ENCODE peak calls at places on chromosomes 16 and 17, in four cellular contexts. N, U, Y and E are unnamed samples.

GRCh38 chr16:73996624-73997339 is 299.8 kb upstream of the PSMD7 start:
- DNase-seq in N (no peak), U (no peak), Y (no peak), E (no peak)

GRCh38 chr17:81488276-81488860 is 24.2 kb downstream of the ACTG1 start:
- DNase-seq in Y (peak), U (no peak), N (no peak), E (no peak)

GRCh38 chr17:57966875-57967274 is 11.7 kb upstream of the CUEDC1 start:
- DNase-seq in U (no peak), N (no peak), Y (no peak), E (no peak)

GRCh38 chr16:87318158-87318644 is 1.0 kb upstream of the C16orf95 start:
- DNase-seq in U (no peak), N (no peak), Y (no peak), E (no peak)

GRCh38 chr17:64635647-64636305 is 26.3 kb downstream of the SMURF2 start:
- DNase-seq in Y (peak), U (no peak), N (peak), E (peak)

GRCh38 chr17:66829883-66830282 is 5.0 kb upstream of the CACNG5 start:
- DNase-seq in N (no peak), Y (no peak), U (no peak), E (no peak)

GRCh38 chr17:79834575-79835469 is 4.4 kb downstream of the CBX4 start:
- DNase-seq in Y (no peak), N (no peak), U (no peak), E (no peak)

GRCh38 chr17:79909121-79909520 is 69.9 kb upstream of the CBX4 start:
- DNase-seq in U (no peak), Y (no peak), N (no peak), E (no peak)

GRCh38 chr16:81863630-81864352 is 84.7 kb downstream of the PLCG2 start:
- DNase-seq in N (no peak), U (no peak), Y (no peak), E (no peak)

GRCh38 chr17:76202516-76202915 is 37.8 kb downstream of the RNF157 start:
- DNase-seq in N (peak), Y (no peak), U (no peak), E (no peak)